ENCODE peak calls at places on chromosome 1, in six cellular contexts. D is thoracic aorta, F is kidney epithelial cell, V is cerebellar cortex, Q is left colon, K is fibroblast of lung. O is an unnamed sample.

GRCh38 chr1:36835017-36835695 is 199.2 kb downstream of the GRIK3 start:
- DNase-seq in D (no peak), F (no peak), V (no peak), Q (no peak), K (no peak), O (no peak)

GRCh38 chr1:150553392-150554085 is 4.3 kb downstream of the ADAMTSL4 start:
- DNase-seq in D (no peak), F (no peak), V (no peak), Q (no peak), K (no peak), O (no peak)

GRCh38 chr1:117562581-117563491 is 43.0 kb upstream of the TENT5C start:
- DNase-seq in D (no peak), F (no peak), V (no peak), Q (peak), K (no peak), O (no peak)

GRCh38 chr1:183968386-183968785 is 69.1 kb downstream of the COLGALT2 start:
- DNase-seq in D (no peak), F (no peak), V (no peak), Q (no peak), K (no peak), O (peak)

GRCh38 chr1:29708818-29709710 is 472.7 kb downstream of the PTPRU start:
- DNase-seq in D (no peak), F (no peak), V (no peak), Q (no peak), K (peak), O (no peak)

GRCh38 chr1:117758444-117759316 is 152.8 kb downstream of the TENT5C start:
- DNase-seq in D (peak), F (peak), V (peak), Q (peak), K (peak), O (peak)

GRCh38 chr1:85575363-85575995 is 5.1 kb upstream of the CCN1 start:
- DNase-seq in D (no peak), F (no peak), V (no peak), Q (no peak), K (no peak), O (no peak)

GRCh38 chr1:227869281-227869842 is 53.9 kb downstream of the PRSS38 start:
- DNase-seq in D (no peak), F (no peak), V (no peak), Q (no peak), K (no peak), O (no peak)

GRCh38 chr1:11833900-11834299 is 13.7 kb downstream of the NPPA start:
- DNase-seq in D (no peak), F (no peak), V (no peak), Q (no peak), K (no peak), O (no peak)

GRCh38 chr1:182143154-182143657 is 81.7 kb upstream of the ZNF648 start:
- DNase-seq in D (peak), F (no peak), V (peak), Q (peak), K (peak), O (peak)

GRCh38 chr1:12095822-12096263 is 32.7 kb downstream of the TNFRSF8 start:
- DNase-seq in D (no peak), F (no peak), V (no peak), Q (no peak), K (peak), O (no peak)

GRCh38 chr1:220224611-220225124 is 47.6 kb downstream of the RAB3GAP2 start:
- DNase-seq in D (no peak), F (no peak), V (no peak), Q (no peak), K (no peak), O (no peak)

GRCh38 chr1:248714248-248714647 is 11.7 kb upstream of the OR14I1 start:
- DNase-seq in D (no peak), F (no peak), V (no peak), Q (no peak), K (peak), O (no peak)

GRCh38 chr1:227904541-227905335 is 43.0 kb downstream of the WNT9A start:
- DNase-seq in D (no peak), F (no peak), V (no peak), Q (no peak), K (no peak), O (no peak)

GRCh38 chr1:156673387-156674121 is 3.7 kb downstream of the NES start:
- DNase-seq in D (no peak), F (no peak), V (peak), Q (no peak), K (peak), O (no peak)

GRCh38 chr1:51472349-51472748 is 46.7 kb downstream of the EPS15 start:
- DNase-seq in D (no peak), F (no peak), V (peak), Q (no peak), K (peak), O (peak)

GRCh38 chr1:167631987-167632680 is 2.1 kb downstream of the RCSD1 start:
- DNase-seq in D (no peak), F (no peak), V (no peak), Q (peak), K (no peak), O (peak)

GRCh38 chr1:16139473-16139962 is 16.4 kb downstream of the EPHA2 start:
- DNase-seq in D (no peak), F (peak), V (no peak), Q (no peak), K (peak), O (no peak)

GRCh38 chr1:91404151-91405012 is at the start of gene HFM1:
- DNase-seq in D (peak), F (no peak), V (peak), Q (peak), K (peak), O (peak)

GRCh38 chr1:24119859-24120756 is 8.2 kb upstream of the MYOM3 start:
- DNase-seq in D (no peak), F (peak), V (no peak), Q (peak), K (peak), O (no peak)

GRCh38 chr1:8823295-8823664 is 5.8 kb upstream of the RERE start:
- DNase-seq in D (no peak), F (no peak), V (peak), Q (no peak), K (no peak), O (no peak)

GRCh38 chr1:63747445-63747844 is 26.4 kb upstream of the ROR1 start:
- DNase-seq in D (no peak), F (no peak), V (no peak), Q (no peak), K (no peak), O (no peak)

GRCh38 chr1:185674201-185674600 is 60.0 kb upstream of the HMCN1 start:
- DNase-seq in D (no peak), F (no peak), V (no peak), Q (no peak), K (no peak), O (peak)

GRCh38 chr1:205456383-205456867 is 580 bp upstream of the BLACAT1 start:
- DNase-seq in D (no peak), F (no peak), V (peak), Q (no peak), K (no peak), O (no peak)

GRCh38 chr1:156080598-156081173 is 1.6 kb downstream of the MEX3A start:
- DNase-seq in D (no peak), F (no peak), V (no peak), Q (no peak), K (no peak), O (no peak)

GRCh38 chr1:9242338-9242969 is 7.9 kb downstream of the H6PD start:
- DNase-seq in D (no peak), F (no peak), V (peak), Q (no peak), K (no peak), O (peak)

GRCh38 chr1:184614667-184615066 is 140.0 kb downstream of the EDEM3 start:
- DNase-seq in D (no peak), F (no peak), V (peak), Q (no peak), K (no peak), O (no peak)

GRCh38 chr1:154943649-154944421 is 7.3 kb upstream of the PMVK start:
- DNase-seq in D (no peak), F (no peak), V (peak), Q (peak), K (no peak), O (no peak)

GRCh38 chr1:69244211-69244610 is 323.5 kb upstream of the LRRC7 start:
- DNase-seq in D (no peak), F (no peak), V (no peak), Q (no peak), K (no peak), O (no peak)

O was measured in pons.